ENCODE peak calls at places on chromosomes 2 and 18, in eight cellular contexts. One of them, this sample, is unnamed. For H3K27me3, the result is how much of the 10 kb centered on the place peaks cover.

GRCh38 chr18:40159141-40160017 is 1795.7 kb upstream of the PIK3C3 start:
- DNase-seq in uterus: no peak
- DNase-seq in adrenal gland: no peak
- DNase-seq in GM23248: peak
- DNase-seq in MG63: no peak
- DNase-seq in fibroblast of lung: peak
- DNase-seq in foreskin keratinocyte: peak
- DNase-seq in dorsolateral prefrontal cortex: no peak
- DNase-seq in this sample: peak

GRCh38 chr2:44628297-44628696 is 266.6 kb downstream of the CAMKMT start:
- DNase-seq in dorsolateral prefrontal cortex: no peak
- DNase-seq in uterus: no peak
- DNase-seq in foreskin keratinocyte: no peak
- DNase-seq in MG63: no peak
- DNase-seq in adrenal gland: no peak
- DNase-seq in GM23248: no peak
- DNase-seq in fibroblast of lung: no peak
- DNase-seq in this sample: no peak

GRCh38 chr2:241686322-241686648 is 330 bp downstream of the DTYMK start:
- DNase-seq in fibroblast of lung: no peak
- DNase-seq in foreskin keratinocyte: no peak
- DNase-seq in uterus: no peak
- DNase-seq in dorsolateral prefrontal cortex: no peak
- DNase-seq in GM23248: no peak
- DNase-seq in MG63: no peak
- DNase-seq in adrenal gland: no peak
- DNase-seq in this sample: no peak

GRCh38 chr18:63422862-63423304 is 607 bp upstream of the VPS4B start:
- DNase-seq in dorsolateral prefrontal cortex: no peak
- DNase-seq in adrenal gland: no peak
- DNase-seq in foreskin keratinocyte: no peak
- DNase-seq in MG63: no peak
- DNase-seq in uterus: no peak
- DNase-seq in fibroblast of lung: no peak
- DNase-seq in GM23248: peak
- DNase-seq in this sample: peak

GRCh38 chr2:103792039-103792438 is 1030.2 kb downstream of the TMEM182 start:
- DNase-seq in GM23248: no peak
- DNase-seq in fibroblast of lung: no peak
- DNase-seq in MG63: no peak
- DNase-seq in foreskin keratinocyte: no peak
- DNase-seq in uterus: no peak
- DNase-seq in adrenal gland: no peak
- DNase-seq in dorsolateral prefrontal cortex: no peak
- DNase-seq in this sample: no peak

GRCh38 chr2:205743137-205743536 is 60.8 kb downstream of the NRP2 start:
- DNase-seq in fibroblast of lung: no peak
- DNase-seq in foreskin keratinocyte: no peak
- DNase-seq in adrenal gland: no peak
- DNase-seq in MG63: no peak
- DNase-seq in dorsolateral prefrontal cortex: no peak
- DNase-seq in GM23248: no peak
- DNase-seq in uterus: no peak
- DNase-seq in this sample: no peak

GRCh38 chr18:55152801-55153200 is 193.5 kb upstream of the CCDC68 start:
- DNase-seq in adrenal gland: no peak
- DNase-seq in GM23248: peak
- DNase-seq in fibroblast of lung: peak
- DNase-seq in dorsolateral prefrontal cortex: no peak
- DNase-seq in uterus: no peak
- DNase-seq in MG63: no peak
- DNase-seq in foreskin keratinocyte: peak
- DNase-seq in this sample: no peak

GRCh38 chr2:25311866-25312575 is 29.7 kb downstream of the DNMT3A start:
- DNase-seq in dorsolateral prefrontal cortex: no peak
- DNase-seq in adrenal gland: no peak
- DNase-seq in fibroblast of lung: no peak
- DNase-seq in MG63: no peak
- DNase-seq in foreskin keratinocyte: no peak
- DNase-seq in GM23248: no peak
- DNase-seq in uterus: no peak
- DNase-seq in this sample: no peak

GRCh38 chr2:75002007-75002406 is 43.6 kb downstream of the POLE4 start:
- DNase-seq in fibroblast of lung: no peak
- DNase-seq in uterus: no peak
- DNase-seq in adrenal gland: no peak
- DNase-seq in GM23248: peak
- DNase-seq in dorsolateral prefrontal cortex: no peak
- DNase-seq in foreskin keratinocyte: peak
- DNase-seq in MG63: no peak
- DNase-seq in this sample: peak

GRCh38 chr2:205511666-205512065 is 170.6 kb upstream of the NRP2 start:
- DNase-seq in adrenal gland: no peak
- DNase-seq in MG63: no peak
- DNase-seq in dorsolateral prefrontal cortex: no peak
- DNase-seq in foreskin keratinocyte: no peak
- DNase-seq in uterus: no peak
- DNase-seq in fibroblast of lung: no peak
- DNase-seq in GM23248: no peak
- DNase-seq in this sample: no peak

GRCh38 chr2:69594341-69594740 is 49.2 kb downstream of the AAK1 start:
- DNase-seq in dorsolateral prefrontal cortex: no peak
- DNase-seq in fibroblast of lung: peak
- DNase-seq in foreskin keratinocyte: no peak
- DNase-seq in adrenal gland: no peak
- DNase-seq in MG63: no peak
- DNase-seq in uterus: no peak
- DNase-seq in GM23248: peak
- DNase-seq in this sample: no peak

GRCh38 chr2:26537069-26537825 is 59.3 kb upstream of the OTOF start:
- DNase-seq in MG63: no peak
- DNase-seq in GM23248: no peak
- DNase-seq in uterus: no peak
- DNase-seq in foreskin keratinocyte: no peak
- DNase-seq in dorsolateral prefrontal cortex: no peak
- DNase-seq in fibroblast of lung: no peak
- DNase-seq in adrenal gland: no peak
- DNase-seq in this sample: no peak

GRCh38 chr2:207928079-207928478 is 97.2 kb downstream of the PLEKHM3 start:
- DNase-seq in uterus: no peak
- DNase-seq in dorsolateral prefrontal cortex: no peak
- DNase-seq in GM23248: peak
- DNase-seq in fibroblast of lung: no peak
- DNase-seq in foreskin keratinocyte: no peak
- DNase-seq in MG63: no peak
- DNase-seq in adrenal gland: no peak
- DNase-seq in this sample: no peak

GRCh38 chr18:55406374-55407045 is 181.5 kb downstream of the TCF4 start:
- DNase-seq in MG63: no peak
- DNase-seq in GM23248: no peak
- DNase-seq in dorsolateral prefrontal cortex: peak
- DNase-seq in foreskin keratinocyte: no peak
- DNase-seq in fibroblast of lung: no peak
- DNase-seq in adrenal gland: no peak
- DNase-seq in uterus: no peak
- DNase-seq in this sample: no peak

GRCh38 chr18:65755616-65756015 is 4.8 kb downstream of the CDH7 start:
- DNase-seq in foreskin keratinocyte: no peak
- DNase-seq in uterus: no peak
- DNase-seq in GM23248: no peak
- DNase-seq in MG63: no peak
- DNase-seq in fibroblast of lung: no peak
- DNase-seq in adrenal gland: no peak
- DNase-seq in dorsolateral prefrontal cortex: no peak
- DNase-seq in this sample: no peak

GRCh38 chr2:139529045-139529444 is 748.9 kb upstream of the NXPH2 start:
- DNase-seq in GM23248: no peak
- DNase-seq in fibroblast of lung: no peak
- DNase-seq in foreskin keratinocyte: no peak
- DNase-seq in dorsolateral prefrontal cortex: no peak
- DNase-seq in MG63: no peak
- DNase-seq in uterus: no peak
- DNase-seq in adrenal gland: no peak
- DNase-seq in this sample: peak

GRCh38 chr2:62152000-62152399 is 43.9 kb upstream of the B3GNT2 start:
- DNase-seq in MG63: no peak
- DNase-seq in foreskin keratinocyte: peak
- DNase-seq in dorsolateral prefrontal cortex: no peak
- DNase-seq in GM23248: peak
- DNase-seq in fibroblast of lung: no peak
- DNase-seq in uterus: no peak
- DNase-seq in adrenal gland: no peak
- DNase-seq in this sample: peak

GRCh38 chr18:6557470-6558245 is 142.9 kb upstream of the L3MBTL4 start:
- DNase-seq in dorsolateral prefrontal cortex: no peak
- DNase-seq in uterus: no peak
- DNase-seq in GM23248: no peak
- DNase-seq in fibroblast of lung: no peak
- DNase-seq in MG63: no peak
- DNase-seq in adrenal gland: no peak
- DNase-seq in foreskin keratinocyte: no peak
- DNase-seq in this sample: peak

DNA sequence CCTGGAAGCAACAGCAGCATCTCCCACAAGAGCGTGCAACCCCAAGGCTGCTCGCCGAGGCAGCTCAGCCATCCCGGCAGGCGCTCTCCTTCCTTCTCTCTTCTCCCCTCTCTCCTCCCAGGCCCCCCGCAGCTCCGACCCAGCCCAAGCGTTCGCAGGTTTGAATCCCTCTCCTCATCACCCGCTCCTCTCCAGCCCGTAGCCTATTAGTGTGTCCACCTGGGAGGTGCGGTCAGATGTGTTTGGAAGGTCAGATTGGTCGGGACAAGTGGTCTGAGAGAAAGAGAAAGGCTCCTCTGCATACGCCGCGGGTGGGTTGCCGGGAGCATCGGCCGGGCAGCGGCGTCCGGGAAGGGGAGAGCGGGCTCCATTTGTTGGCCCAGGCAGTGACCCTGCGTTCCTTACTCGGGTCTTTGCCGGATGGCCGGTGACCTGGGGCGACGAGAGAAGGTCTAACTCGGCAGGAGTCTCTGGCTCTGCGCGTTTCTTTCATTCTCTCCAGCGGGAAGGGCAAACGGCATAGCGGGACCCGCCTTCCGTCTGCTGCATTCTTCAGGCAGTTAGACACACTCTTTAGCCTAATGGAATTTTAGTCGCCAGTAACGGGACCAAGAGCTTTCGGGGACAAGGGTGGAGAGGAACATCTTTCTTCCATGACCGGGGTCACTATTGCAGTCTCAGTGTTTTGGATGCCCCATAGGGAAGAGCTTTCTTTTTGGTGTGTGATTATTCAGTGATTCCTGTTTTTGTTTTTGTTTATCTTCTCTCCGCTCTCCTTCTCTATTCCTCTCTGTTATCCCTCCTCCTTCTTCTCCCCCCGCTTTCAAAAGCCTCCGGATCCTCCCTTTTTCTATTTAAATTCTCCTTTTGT is 1.1 kb upstream of the TMEFF2 start:
- DNase-seq in uterus: peak
- DNase-seq in MG63: peak
- DNase-seq in adrenal gland: peak
- DNase-seq in dorsolateral prefrontal cortex: peak
- DNase-seq in foreskin keratinocyte: no peak
- DNase-seq in GM23248: peak
- DNase-seq in fibroblast of lung: peak
- DNase-seq in this sample: peak
- H3K27me3 ChIP-seq in uterus: half or more
- H3K27me3 ChIP-seq in MG63: under half
- H3K27me3 ChIP-seq in adrenal gland: half or more
- H3K27me3 ChIP-seq in dorsolateral prefrontal cortex: under half
- H3K27me3 ChIP-seq in foreskin keratinocyte: half or more
- H3K27me3 ChIP-seq in GM23248: half or more
- H3K27me3 ChIP-seq in fibroblast of lung: under half
- H3K27me3 ChIP-seq in this sample: half or more

GRCh38 chr2:173355866-173356508 is 1.3 kb downstream of the CDCA7 start:
- DNase-seq in adrenal gland: no peak
- DNase-seq in dorsolateral prefrontal cortex: no peak
- DNase-seq in MG63: peak
- DNase-seq in uterus: no peak
- DNase-seq in foreskin keratinocyte: peak
- DNase-seq in GM23248: peak
- DNase-seq in fibroblast of lung: peak
- DNase-seq in this sample: peak
- H3K27me3 ChIP-seq in adrenal gland: under half
- H3K27me3 ChIP-seq in dorsolateral prefrontal cortex: half or more
- H3K27me3 ChIP-seq in MG63: under half
- H3K27me3 ChIP-seq in uterus: under half
- H3K27me3 ChIP-seq in foreskin keratinocyte: under half
- H3K27me3 ChIP-seq in GM23248: under half
- H3K27me3 ChIP-seq in fibroblast of lung: under half
- H3K27me3 ChIP-seq in this sample: under half

GRCh38 chr2:218963597-218963996 is 4.1 kb downstream of the CDK5R2 start:
- DNase-seq in foreskin keratinocyte: no peak
- DNase-seq in adrenal gland: no peak
- DNase-seq in dorsolateral prefrontal cortex: no peak
- DNase-seq in fibroblast of lung: no peak
- DNase-seq in MG63: no peak
- DNase-seq in GM23248: no peak
- DNase-seq in uterus: no peak
- DNase-seq in this sample: no peak
- H3K27me3 ChIP-seq in foreskin keratinocyte: half or more
- H3K27me3 ChIP-seq in adrenal gland: half or more
- H3K27me3 ChIP-seq in dorsolateral prefrontal cortex: half or more
- H3K27me3 ChIP-seq in fibroblast of lung: under half
- H3K27me3 ChIP-seq in MG63: half or more
- H3K27me3 ChIP-seq in GM23248: under half
- H3K27me3 ChIP-seq in uterus: under half
- H3K27me3 ChIP-seq in this sample: half or more

GRCh38 chr2:232928564-232929302 is 58.7 kb downstream of the SNORC start:
- DNase-seq in fibroblast of lung: no peak
- DNase-seq in GM23248: no peak
- DNase-seq in adrenal gland: no peak
- DNase-seq in MG63: no peak
- DNase-seq in foreskin keratinocyte: no peak
- DNase-seq in uterus: no peak
- DNase-seq in dorsolateral prefrontal cortex: no peak
- DNase-seq in this sample: no peak
- H3K27me3 ChIP-seq in fibroblast of lung: under half
- H3K27me3 ChIP-seq in GM23248: half or more
- H3K27me3 ChIP-seq in adrenal gland: under half
- H3K27me3 ChIP-seq in MG63: under half
- H3K27me3 ChIP-seq in foreskin keratinocyte: half or more
- H3K27me3 ChIP-seq in uterus: under half
- H3K27me3 ChIP-seq in dorsolateral prefrontal cortex: under half
- H3K27me3 ChIP-seq in this sample: half or more

This sample was measured in hepatocyte.